ENCODE peak calls at places on chromosomes 7 and 10, in eight cellular contexts. H is HCT116, E is CD14-positive monocyte, V is RWPE1, A is RWPE2, J is fibroblast of mammary gland, K is prostate gland, N is psoas muscle. C is an unnamed sample.

GRCh38 chr10:127556911-127557310 is 7.8 kb downstream of the NPS start:
- DNase-seq in A (no peak), J (peak; percentile 4), E (no peak), H (no peak), V (peak; percentile 41), K (no peak), N (no peak), C (no peak)

GRCh38 chr10:94803307-94803706 is 40.8 kb downstream of the CYP2C19 start:
- DNase-seq in A (no peak), H (no peak), V (no peak), E (no peak), J (no peak), N (no peak), K (no peak), C (no peak)

GRCh38 chr10:116752969-116753665 is 10.8 kb upstream of the HSPA12A start:
- DNase-seq in K (no peak), E (no peak), V (no peak), A (no peak), H (no peak), J (no peak), N (no peak), C (no peak)

GRCh38 chr10:60572511-60573194 is 183.0 kb upstream of the ANK3 start:
- DNase-seq in A (no peak), K (peak; percentile 15), H (no peak), E (no peak), N (no peak), V (peak; percentile 18), J (peak; percentile 41), C (no peak)

GRCh38 chr7:91311844-91312243 is 47.6 kb downstream of the FZD1 start:
- DNase-seq in N (no peak), V (no peak), K (no peak), E (no peak), J (peak; percentile 25), A (no peak), H (no peak), C (no peak)

GRCh38 chr10:120688928-120689327 is 162.2 kb upstream of the WDR11 start:
- DNase-seq in A (no peak), V (no peak), N (no peak), J (no peak), H (no peak), E (no peak), K (no peak), C (no peak)

GRCh38 chr10:24344279-24344678 is 135.3 kb downstream of the KIAA1217 start:
- DNase-seq in K (peak; percentile 76), V (peak; percentile 82), H (no peak), A (no peak), N (no peak), J (peak; percentile 96), E (no peak), C (no peak)

GRCh38 chr10:11150255-11150731 is 132.6 kb downstream of the CELF2 start:
- DNase-seq in K (no peak), N (no peak), H (no peak), E (no peak), V (no peak), J (no peak), A (no peak), C (no peak)

GRCh38 chr7:29917583-29917982 is 72.0 kb downstream of the SCRN1 start:
- DNase-seq in N (no peak), A (no peak), H (no peak), J (no peak), E (no peak), K (no peak), V (no peak), C (no peak)

GRCh38 chr10:44756235-44756634 is 154.9 kb upstream of the TMEM72 start:
- DNase-seq in N (no peak), A (no peak), J (peak; percentile 80), K (no peak), V (no peak), H (no peak), E (no peak), C (no peak)

GRCh38 chr10:843703-844102 is 87.8 kb downstream of the LARP4B start:
- DNase-seq in E (no peak), H (no peak), J (peak; percentile 14), A (no peak), N (no peak), V (no peak), K (no peak), C (no peak)

GRCh38 chr7:130207642-130208041 is at the start of gene SSMEM1:
- DNase-seq in J (peak; percentile 85), A (no peak), N (no peak), V (peak; percentile 22), H (no peak), E (no peak), K (no peak), C (no peak)

DNA sequence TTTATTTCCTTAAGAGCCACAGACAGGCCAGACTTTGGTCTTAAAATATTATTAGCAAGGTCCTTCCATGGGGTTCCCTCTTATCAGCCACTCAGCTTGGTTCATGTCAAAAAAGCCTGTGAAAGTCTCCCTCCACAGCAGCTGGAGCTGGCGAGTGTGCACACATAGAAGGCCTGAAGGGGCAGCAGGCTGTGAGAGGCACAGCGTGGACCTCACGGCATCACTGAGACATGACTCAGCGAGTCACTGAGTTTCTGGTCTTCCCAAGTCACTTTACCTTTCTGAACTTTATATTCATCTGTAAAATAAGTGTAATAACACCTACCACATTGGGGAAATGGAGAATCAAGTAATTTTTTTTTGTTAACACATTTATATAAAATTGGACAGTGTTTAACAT is 8.7 kb downstream of the TAF3 start:
- DNase-seq in A (no peak), H (no peak), K (no peak), J (peak; percentile 37), N (no peak), E (no peak), V (peak; percentile 25), C (no peak)
- TF ChIP-seq CTCF in A (no peak), H (no peak), K (no peak), J (peak; percentile 3), N (no peak), E (no peak), V (no peak), C (peak; percentile 38)

DNA sequence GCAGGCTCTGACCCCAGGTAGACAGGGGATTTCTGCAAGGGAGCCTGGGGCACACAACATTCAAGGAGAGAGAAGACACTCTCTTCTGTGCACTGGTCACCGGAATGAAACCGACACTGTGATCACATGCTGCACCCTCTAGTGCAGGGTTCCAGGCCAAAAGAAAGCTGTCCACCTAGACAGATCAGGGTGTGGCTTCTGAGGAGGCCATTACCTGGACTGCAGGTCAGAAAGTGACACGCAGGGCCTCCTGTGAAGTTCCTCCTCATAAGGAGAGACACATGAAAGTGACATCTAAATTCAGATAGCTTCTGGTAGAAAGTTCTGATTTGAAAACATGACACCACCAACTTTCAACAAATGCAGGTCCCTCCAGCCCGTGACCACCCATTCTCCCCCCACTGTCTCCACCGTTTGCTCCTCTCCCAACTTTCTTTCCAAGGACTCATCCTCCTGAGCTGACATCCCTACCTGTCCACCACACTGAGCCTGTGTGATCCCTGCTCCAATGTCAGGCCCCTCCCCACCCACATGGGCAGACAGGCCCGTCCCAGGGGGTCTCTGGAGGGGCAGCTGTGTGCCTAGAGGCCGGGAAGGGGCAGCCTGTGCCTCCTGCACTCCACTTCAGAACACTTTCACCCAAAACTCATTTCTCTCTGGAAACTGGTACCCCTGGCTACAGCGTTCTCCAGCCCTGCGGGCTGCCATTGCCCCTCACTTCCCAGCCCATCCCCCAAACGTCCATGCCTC is 198.0 kb downstream of the TNS3 start:
- DNase-seq in H (no peak), A (no peak), E (no peak), K (no peak), V (no peak), N (no peak), J (no peak), C (no peak)
- TF ChIP-seq CTCF in H (no peak), A (no peak), E (no peak), K (no peak), V (no peak), N (no peak), J (no peak), C (no peak)

DNA sequence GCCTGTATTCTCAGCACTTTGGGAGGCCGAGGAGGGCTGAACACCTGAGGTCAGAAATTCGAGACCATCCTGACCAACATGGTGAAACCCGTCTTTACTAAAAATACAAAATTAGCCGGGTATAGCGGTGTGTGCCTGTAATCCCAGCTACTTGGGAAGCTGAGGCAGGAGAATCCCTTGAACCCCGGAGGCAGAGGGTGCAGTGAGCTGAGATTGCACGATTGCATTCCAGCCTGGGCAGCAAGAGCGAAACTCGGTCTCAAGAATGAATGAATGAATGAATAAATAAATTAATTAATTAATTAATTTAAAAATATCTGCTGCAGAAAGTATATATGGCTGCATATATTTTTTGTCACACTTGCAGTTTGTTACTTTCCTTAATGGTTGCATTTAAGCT is 781.8 kb downstream of the DNAJB9 start:
- DNase-seq in H (no peak), A (no peak), K (no peak), E (no peak), J (no peak), N (no peak), V (no peak), C (no peak)
- TF ChIP-seq CTCF in H (no peak), A (no peak), K (no peak), E (no peak), J (no peak), N (no peak), V (no peak), C (no peak)

GRCh38 chr10:99631496-99631895 is 11.3 kb upstream of the SLC25A28 start:
- DNase-seq in J (peak; percentile 51), A (no peak), E (no peak), H (no peak), V (no peak), N (no peak), K (no peak), C (no peak)

GRCh38 chr10:99629625-99629978 is 9.4 kb upstream of the SLC25A28 start:
- DNase-seq in E (no peak), K (no peak), H (no peak), A (no peak), J (no peak), N (no peak), V (no peak), C (no peak)

GRCh38 chr10:99630991-99631390 is 10.8 kb upstream of the SLC25A28 start:
- DNase-seq in N (no peak), A (no peak), K (no peak), J (no peak), V (no peak), H (no peak), E (no peak), C (no peak)

GRCh38 chr10:99628923-99629624 is 8.8 kb upstream of the SLC25A28 start:
- DNase-seq in J (no peak), N (no peak), E (no peak), V (no peak), K (no peak), H (no peak), A (no peak), C (no peak)

DNA sequence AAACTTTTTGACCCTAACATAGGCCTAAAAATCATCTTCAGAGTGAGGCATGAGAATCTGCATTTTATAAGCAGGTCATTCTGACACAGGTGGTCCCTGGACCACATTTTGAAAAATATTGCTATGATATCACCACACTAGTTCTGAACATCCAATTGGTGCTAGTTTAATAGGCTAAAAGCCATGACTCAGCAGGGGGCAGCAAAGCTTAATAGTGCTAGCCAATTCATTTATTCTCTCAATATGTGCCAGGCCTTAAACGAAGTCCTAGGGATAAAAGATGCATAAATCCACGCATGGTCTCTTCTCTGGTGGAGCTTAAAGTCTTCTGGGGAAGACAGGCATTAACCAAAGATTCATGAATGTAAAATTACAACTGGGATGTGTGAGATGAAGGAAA is 10.2 kb upstream of the SLC25A28 start:
- DNase-seq in N (no peak), J (peak; percentile 65), V (peak; percentile 45), K (peak; percentile 41), H (peak; percentile 26), A (no peak), E (no peak), C (no peak)
- TF ChIP-seq CTCF in N (peak; percentile 8), J (peak; percentile 56), V (peak; percentile 58), K (peak; percentile 60), H (peak; percentile 70), A (peak; percentile 81), E (peak; percentile 65), C (peak; percentile 70)

GRCh38 chr10:114077815-114078219 is 34.2 kb downstream of the ADRB1 start:
- DNase-seq in J (no peak), V (no peak), H (no peak), E (no peak), K (no peak), N (no peak), A (no peak), C (no peak)
- TF ChIP-seq CTCF in J (no peak), V (no peak), H (no peak), E (no peak), K (no peak), N (no peak), A (no peak), C (no peak)